ENCODE peak calls at places on chromosomes 6 and 20, in nine cellular contexts. One of them, this sample, is unnamed.

GRCh38 chr6:150211700-150212615 is 69.1 kb downstream of the PPP1R14C start:
- DNase-seq in brain microvascular endothelial cell: no peak
- DNase-seq in tibial artery: no peak
- DNase-seq in lung: no peak
- DNase-seq in heart right ventricle: no peak
- DNase-seq in ascending aorta: no peak
- DNase-seq in BJ: no peak
- DNase-seq in lower leg skin: no peak
- DNase-seq in heart left ventricle: no peak
- DNase-seq in this sample: no peak

GRCh38 chr6:80003841-80004198 is 629 bp upstream of the TTK start:
- DNase-seq in tibial artery: no peak
- DNase-seq in ascending aorta: no peak
- DNase-seq in lung: no peak
- DNase-seq in lower leg skin: peak
- DNase-seq in heart right ventricle: no peak
- DNase-seq in heart left ventricle: no peak
- DNase-seq in brain microvascular endothelial cell: no peak
- DNase-seq in BJ: no peak
- DNase-seq in this sample: no peak

GRCh38 chr20:43739148-43739749 is 12.4 kb upstream of the GTSF1L start:
- DNase-seq in heart left ventricle: no peak
- DNase-seq in BJ: no peak
- DNase-seq in brain microvascular endothelial cell: no peak
- DNase-seq in heart right ventricle: no peak
- DNase-seq in lower leg skin: no peak
- DNase-seq in ascending aorta: no peak
- DNase-seq in tibial artery: no peak
- DNase-seq in lung: no peak
- DNase-seq in this sample: no peak

GRCh38 chr20:32231847-32232246 is 24.2 kb downstream of the POFUT1 start:
- DNase-seq in heart left ventricle: no peak
- DNase-seq in BJ: no peak
- DNase-seq in tibial artery: no peak
- DNase-seq in heart right ventricle: no peak
- DNase-seq in lower leg skin: no peak
- DNase-seq in lung: no peak
- DNase-seq in ascending aorta: no peak
- DNase-seq in brain microvascular endothelial cell: peak
- DNase-seq in this sample: no peak

GRCh38 chr6:154951400-154952200 is 43.5 kb upstream of the TIAM2 start:
- DNase-seq in heart left ventricle: no peak
- DNase-seq in ascending aorta: no peak
- DNase-seq in brain microvascular endothelial cell: no peak
- DNase-seq in tibial artery: no peak
- DNase-seq in lung: no peak
- DNase-seq in heart right ventricle: no peak
- DNase-seq in BJ: no peak
- DNase-seq in lower leg skin: no peak
- DNase-seq in this sample: no peak

GRCh38 chr6:100592929-100593328 is 128.2 kb upstream of the SIM1 start:
- DNase-seq in lung: no peak
- DNase-seq in brain microvascular endothelial cell: no peak
- DNase-seq in lower leg skin: no peak
- DNase-seq in tibial artery: no peak
- DNase-seq in BJ: no peak
- DNase-seq in heart left ventricle: no peak
- DNase-seq in ascending aorta: no peak
- DNase-seq in heart right ventricle: no peak
- DNase-seq in this sample: no peak

GRCh38 chr6:21666788-21667681 is 73.5 kb downstream of the SOX4 start:
- DNase-seq in lower leg skin: no peak
- DNase-seq in lung: no peak
- DNase-seq in BJ: no peak
- DNase-seq in brain microvascular endothelial cell: no peak
- DNase-seq in tibial artery: no peak
- DNase-seq in heart right ventricle: peak
- DNase-seq in heart left ventricle: no peak
- DNase-seq in ascending aorta: no peak
- DNase-seq in this sample: no peak

GRCh38 chr6:107392069-107392468 is 67.3 kb downstream of the PDSS2 start:
- DNase-seq in tibial artery: no peak
- DNase-seq in brain microvascular endothelial cell: no peak
- DNase-seq in heart right ventricle: no peak
- DNase-seq in lung: no peak
- DNase-seq in lower leg skin: no peak
- DNase-seq in ascending aorta: no peak
- DNase-seq in BJ: no peak
- DNase-seq in heart left ventricle: no peak
- DNase-seq in this sample: no peak

GRCh38 chr20:22762576-22763256 is 178.3 kb upstream of the FOXA2 start:
- DNase-seq in lung: no peak
- DNase-seq in BJ: no peak
- DNase-seq in brain microvascular endothelial cell: no peak
- DNase-seq in ascending aorta: no peak
- DNase-seq in heart right ventricle: no peak
- DNase-seq in heart left ventricle: no peak
- DNase-seq in tibial artery: no peak
- DNase-seq in lower leg skin: peak
- DNase-seq in this sample: no peak

GRCh38 chr6:100446115-100446921 is 18.4 kb downstream of the SIM1 start:
- DNase-seq in heart left ventricle: no peak
- DNase-seq in lower leg skin: no peak
- DNase-seq in BJ: no peak
- DNase-seq in tibial artery: no peak
- DNase-seq in heart right ventricle: no peak
- DNase-seq in lung: no peak
- DNase-seq in brain microvascular endothelial cell: no peak
- DNase-seq in ascending aorta: no peak
- DNase-seq in this sample: no peak

GRCh38 chr20:64099880-64100565 is 7.3 kb downstream of the NPBWR2 start:
- DNase-seq in brain microvascular endothelial cell: no peak
- DNase-seq in ascending aorta: no peak
- DNase-seq in lung: no peak
- DNase-seq in heart right ventricle: no peak
- DNase-seq in tibial artery: no peak
- DNase-seq in heart left ventricle: peak
- DNase-seq in BJ: no peak
- DNase-seq in lower leg skin: no peak
- DNase-seq in this sample: no peak

DNA sequence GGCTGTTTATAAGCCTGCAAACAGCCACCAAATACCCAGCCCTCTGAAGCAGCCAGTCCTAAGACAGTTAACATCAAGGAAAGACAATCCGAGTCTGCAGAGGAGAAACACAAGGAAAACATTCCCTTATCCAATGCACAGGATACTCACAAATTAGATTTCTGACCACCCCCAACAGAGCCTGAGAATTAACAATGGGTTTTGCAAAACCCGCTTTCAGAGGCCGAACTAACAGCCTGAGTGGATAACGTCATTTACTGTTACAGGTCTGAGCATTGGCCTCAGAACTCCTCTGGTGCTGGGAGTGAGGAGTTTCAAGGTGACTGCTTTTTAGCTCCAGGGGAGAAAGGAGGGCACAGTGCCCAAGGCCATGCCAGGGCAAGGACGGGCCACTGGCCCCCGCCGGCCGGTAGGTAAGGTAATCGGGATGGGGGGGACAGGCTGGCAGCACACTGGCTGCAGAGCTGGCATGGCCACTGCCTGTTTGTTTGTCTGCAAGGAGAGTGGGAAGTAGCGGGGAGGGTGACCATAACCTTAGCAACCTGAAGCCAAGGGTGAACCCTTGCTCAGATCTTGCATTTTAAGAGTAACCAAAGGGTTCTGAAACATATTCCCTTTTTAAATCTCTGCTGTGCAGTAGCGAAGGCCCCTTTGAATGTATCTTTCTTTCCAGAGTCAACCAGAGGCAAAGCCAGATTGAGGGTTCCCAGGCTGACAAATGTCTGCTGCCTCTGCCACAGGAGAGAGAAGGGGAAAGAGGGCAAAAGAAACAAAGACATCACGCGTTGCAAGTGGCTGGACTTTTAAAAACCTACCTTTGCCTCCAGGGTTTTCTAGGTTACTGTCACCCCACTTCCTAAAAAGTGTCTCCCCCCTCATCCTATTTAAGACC is 3.9 kb downstream of the ZMYND8 start:
- DNase-seq in brain microvascular endothelial cell: no peak
- DNase-seq in heart right ventricle: peak
- DNase-seq in BJ: no peak
- DNase-seq in lower leg skin: no peak
- DNase-seq in ascending aorta: no peak
- DNase-seq in lung: peak
- DNase-seq in tibial artery: no peak
- DNase-seq in heart left ventricle: no peak
- DNase-seq in this sample: no peak
- H3K4me3 ChIP-seq in brain microvascular endothelial cell: peak
- H3K4me3 ChIP-seq in heart right ventricle: peak
- H3K4me3 ChIP-seq in BJ: no peak
- H3K4me3 ChIP-seq in lower leg skin: no peak
- H3K4me3 ChIP-seq in ascending aorta: peak
- H3K4me3 ChIP-seq in lung: peak
- H3K4me3 ChIP-seq in tibial artery: no peak
- H3K4me3 ChIP-seq in heart left ventricle: peak
- H3K4me3 ChIP-seq in this sample: peak

GRCh38 chr20:36493013-36493800 is 48.1 kb upstream of the MYL9 start:
- DNase-seq in brain microvascular endothelial cell: no peak
- DNase-seq in lower leg skin: no peak
- DNase-seq in BJ: no peak
- DNase-seq in heart right ventricle: no peak
- DNase-seq in tibial artery: no peak
- DNase-seq in ascending aorta: no peak
- DNase-seq in heart left ventricle: no peak
- DNase-seq in lung: no peak
- DNase-seq in this sample: no peak
- TF ChIP-seq CTCF in brain microvascular endothelial cell: peak
- TF ChIP-seq CTCF in lower leg skin: no peak
- TF ChIP-seq CTCF in BJ: peak
- TF ChIP-seq CTCF in heart right ventricle: no peak
- TF ChIP-seq CTCF in tibial artery: no peak
- TF ChIP-seq CTCF in ascending aorta: peak
- TF ChIP-seq CTCF in heart left ventricle: peak
- TF ChIP-seq CTCF in lung: no peak
- TF ChIP-seq CTCF in this sample: peak

GRCh38 chr6:20564777-20565176 is 30.5 kb downstream of the CDKAL1 start:
- DNase-seq in heart left ventricle: no peak
- DNase-seq in heart right ventricle: no peak
- DNase-seq in brain microvascular endothelial cell: no peak
- DNase-seq in tibial artery: no peak
- DNase-seq in lower leg skin: no peak
- DNase-seq in ascending aorta: no peak
- DNase-seq in lung: no peak
- DNase-seq in BJ: no peak
- DNase-seq in this sample: no peak
- H3K4me3 ChIP-seq in heart left ventricle: no peak
- H3K4me3 ChIP-seq in heart right ventricle: no peak
- H3K4me3 ChIP-seq in brain microvascular endothelial cell: no peak
- H3K4me3 ChIP-seq in tibial artery: no peak
- H3K4me3 ChIP-seq in lower leg skin: no peak
- H3K4me3 ChIP-seq in ascending aorta: no peak
- H3K4me3 ChIP-seq in lung: no peak
- H3K4me3 ChIP-seq in BJ: no peak
- H3K4me3 ChIP-seq in this sample: no peak

DNA sequence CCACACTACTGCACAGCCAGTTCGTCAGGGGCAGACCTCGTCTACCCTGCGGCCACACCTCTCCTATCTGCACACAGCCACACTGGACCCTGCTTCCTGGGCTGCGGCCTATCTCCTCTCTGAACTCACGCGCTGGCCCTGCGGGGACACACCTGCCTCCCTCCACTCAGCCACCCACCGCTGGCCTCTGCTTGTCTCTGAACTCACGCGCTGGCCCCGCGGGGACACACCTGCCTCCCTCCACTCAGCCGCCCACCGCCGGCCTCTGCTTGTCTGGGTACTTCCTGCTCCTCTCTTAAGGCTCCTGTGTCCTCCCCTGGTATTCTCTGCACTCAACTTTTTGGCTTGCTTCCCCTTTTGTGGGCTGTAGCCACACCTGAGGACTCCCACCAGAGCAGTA is 52.3 kb downstream of the HUS1B start:
- DNase-seq in brain microvascular endothelial cell: no peak
- DNase-seq in tibial artery: no peak
- DNase-seq in BJ: no peak
- DNase-seq in heart left ventricle: peak
- DNase-seq in lung: no peak
- DNase-seq in heart right ventricle: no peak
- DNase-seq in ascending aorta: no peak
- DNase-seq in lower leg skin: no peak
- DNase-seq in this sample: no peak
- TF ChIP-seq CTCF in brain microvascular endothelial cell: no peak
- TF ChIP-seq CTCF in tibial artery: no peak
- TF ChIP-seq CTCF in BJ: no peak
- TF ChIP-seq CTCF in heart left ventricle: no peak
- TF ChIP-seq CTCF in lung: no peak
- TF ChIP-seq CTCF in heart right ventricle: no peak
- TF ChIP-seq CTCF in ascending aorta: no peak
- TF ChIP-seq CTCF in lower leg skin: no peak
- TF ChIP-seq CTCF in this sample: no peak

GRCh38 chr6:84774174-84775158 is 10.1 kb upstream of the TBX18 start:
- DNase-seq in brain microvascular endothelial cell: peak
- DNase-seq in heart left ventricle: peak
- DNase-seq in heart right ventricle: peak
- DNase-seq in ascending aorta: no peak
- DNase-seq in tibial artery: peak
- DNase-seq in lower leg skin: no peak
- DNase-seq in BJ: no peak
- DNase-seq in lung: no peak
- DNase-seq in this sample: no peak
- H3K4me3 ChIP-seq in brain microvascular endothelial cell: peak
- H3K4me3 ChIP-seq in heart left ventricle: peak
- H3K4me3 ChIP-seq in heart right ventricle: peak
- H3K4me3 ChIP-seq in ascending aorta: peak
- H3K4me3 ChIP-seq in tibial artery: peak
- H3K4me3 ChIP-seq in lower leg skin: peak
- H3K4me3 ChIP-seq in BJ: peak
- H3K4me3 ChIP-seq in lung: no peak
- H3K4me3 ChIP-seq in this sample: peak